ENCODE peak calls at places on chromosomes 1 and 21, in ten cellular contexts. M is GM10248, C is AG04449, I is NCI-H2081, Y is Karpas-422, U is LNCaP clone FGC, K is neuronal stem cell, H is B cell, A is GDM1, R is IMR-90. N is an unnamed sample.

GRCh38 chr1:180525696-180526000 is 23.3 kb upstream of the ACBD6 start:
- DNase-seq in M (no peak), C (no peak), I (no peak), Y (no peak), U (no peak), K (no peak), H (no peak), A (no peak), R (peak), N (no peak)

GRCh38 chr1:209648931-209649776 is 3.1 kb downstream of the LAMB3 start:
- DNase-seq in M (no peak), C (peak), I (no peak), Y (peak), U (peak), K (no peak), H (no peak), A (peak), R (peak), N (no peak)

GRCh38 chr1:222420621-222421020 is 127.3 kb downstream of the HHIPL2 start:
- DNase-seq in M (no peak), C (no peak), I (no peak), Y (no peak), U (no peak), K (no peak), H (peak), A (no peak), R (no peak), N (no peak)

GRCh38 chr1:219699870-219700269 is 87.0 kb upstream of the ZC3H11B start:
- DNase-seq in M (no peak), C (no peak), I (no peak), Y (no peak), U (no peak), K (no peak), H (no peak), A (no peak), R (peak), N (no peak)

GRCh38 chr1:33982419-33982818 is 118.5 kb downstream of the HMGB4 start:
- DNase-seq in M (no peak), C (no peak), I (no peak), Y (no peak), U (no peak), K (no peak), H (no peak), A (no peak), R (no peak), N (no peak)

GRCh38 chr1:151065089-151065645 is 5.0 kb downstream of the MLLT11 start:
- DNase-seq in M (no peak), C (no peak), I (no peak), Y (no peak), U (no peak), K (no peak), H (no peak), A (no peak), R (no peak), N (no peak)

GRCh38 chr21:36543924-36544323 is 64.0 kb upstream of the CLDN14 start:
- DNase-seq in M (no peak), C (no peak), I (no peak), Y (no peak), U (no peak), K (no peak), H (no peak), A (no peak), R (no peak), N (no peak)

GRCh38 chr1:56105397-56105796 is 474.0 kb downstream of the PLPP3 start:
- DNase-seq in M (no peak), C (no peak), I (no peak), Y (no peak), U (no peak), K (no peak), H (no peak), A (no peak), R (no peak), N (no peak)

GRCh38 chr1:80427886-80428285 is 1372.8 kb upstream of the ADGRL2 start:
- DNase-seq in M (no peak), C (no peak), I (no peak), Y (no peak), U (no peak), K (no peak), H (no peak), A (no peak), R (no peak), N (no peak)

N was measured in NCI-H82.